ENCODE peak calls at places on chromosome 19, in four cellular contexts. One of them, this sample, is unnamed.
A peak's percentile ranks its signal among the peaks of the same experiment; 100 is the strongest.

GRCh38 chr19:5075603-5076002 is 106.7 kb downstream of the KDM4B start:
- DNase-seq in heart left ventricle: no peak
- DNase-seq in AG04450: no peak
- DNase-seq in epithelial cell of prostate: no peak
- DNase-seq in this sample: no peak

GRCh38 chr19:47446534-47447469 is 24.9 kb downstream of the SLC8A2 start:
- DNase-seq in heart left ventricle: no peak
- DNase-seq in AG04450: no peak
- DNase-seq in epithelial cell of prostate: no peak
- DNase-seq in this sample: peak; percentile 61

GRCh38 chr19:13163609-13164364 is 13.6 kb downstream of the IER2 start:
- DNase-seq in heart left ventricle: peak; percentile 75
- DNase-seq in AG04450: peak; percentile 67
- DNase-seq in epithelial cell of prostate: no peak
- DNase-seq in this sample: peak; percentile 54

GRCh38 chr19:55912916-55913315 is 19.2 kb downstream of the NLRP13 start:
- DNase-seq in heart left ventricle: no peak
- DNase-seq in AG04450: no peak
- DNase-seq in epithelial cell of prostate: no peak
- DNase-seq in this sample: no peak

GRCh38 chr19:28519950-28520861 is 692.7 kb downstream of the UQCRFS1 start:
- DNase-seq in heart left ventricle: no peak
- DNase-seq in AG04450: no peak
- DNase-seq in epithelial cell of prostate: no peak
- DNase-seq in this sample: no peak

GRCh38 chr19:31100945-31101344 is 248.3 kb downstream of the TSHZ3 start:
- DNase-seq in heart left ventricle: no peak
- DNase-seq in AG04450: no peak
- DNase-seq in epithelial cell of prostate: no peak
- DNase-seq in this sample: no peak

GRCh38 chr19:56958428-56958827 is 117.9 kb upstream of the PEG3 start:
- DNase-seq in heart left ventricle: no peak
- DNase-seq in AG04450: no peak
- DNase-seq in epithelial cell of prostate: no peak
- DNase-seq in this sample: no peak

GRCh38 chr19:18479964-18480723 is 41.7 kb downstream of the ELL start:
- DNase-seq in heart left ventricle: peak; percentile 76
- DNase-seq in AG04450: no peak
- DNase-seq in epithelial cell of prostate: no peak
- DNase-seq in this sample: no peak

GRCh38 chr19:13100031-13100588 is 2.5 kb downstream of the LYL1 start:
- DNase-seq in heart left ventricle: peak; percentile 28
- DNase-seq in AG04450: no peak
- DNase-seq in epithelial cell of prostate: no peak
- DNase-seq in this sample: no peak

GRCh38 chr19:16355293-16356043 is 30.8 kb downstream of the KLF2 start:
- DNase-seq in heart left ventricle: peak; percentile 66
- DNase-seq in AG04450: no peak
- DNase-seq in epithelial cell of prostate: no peak
- DNase-seq in this sample: no peak

GRCh38 chr19:47183579-47183978 is 47.4 kb downstream of the BBC3 start:
- DNase-seq in heart left ventricle: no peak
- DNase-seq in AG04450: no peak
- DNase-seq in epithelial cell of prostate: no peak
- DNase-seq in this sample: no peak

GRCh38 chr19:43820098-43820860 is 6.8 kb upstream of the ZNF283 start:
- DNase-seq in heart left ventricle: peak; percentile 72
- DNase-seq in AG04450: peak; percentile 7
- DNase-seq in epithelial cell of prostate: no peak
- DNase-seq in this sample: no peak

GRCh38 chr19:57167385-57167784 is at the start of gene DUXA:
- DNase-seq in heart left ventricle: no peak
- DNase-seq in AG04450: no peak
- DNase-seq in epithelial cell of prostate: no peak
- DNase-seq in this sample: no peak

GRCh38 chr19:7681336-7682174 is 922 bp downstream of the TRAPPC5 start:
- DNase-seq in heart left ventricle: peak; percentile 84
- DNase-seq in AG04450: peak; percentile 21
- DNase-seq in epithelial cell of prostate: peak; percentile 26
- DNase-seq in this sample: peak; percentile 75

GRCh38 chr19:6062961-6063575 is 47.2 kb downstream of the RFX2 start:
- DNase-seq in heart left ventricle: no peak
- DNase-seq in AG04450: no peak
- DNase-seq in epithelial cell of prostate: no peak
- DNase-seq in this sample: no peak

GRCh38 chr19:33301011-33301899 is 1.1 kb downstream of the CEBPA start:
- DNase-seq in heart left ventricle: no peak
- DNase-seq in AG04450: no peak
- DNase-seq in epithelial cell of prostate: no peak
- DNase-seq in this sample: peak; percentile 14

GRCh38 chr19:19944583-19944880 is 43.8 kb downstream of the ZNF93 start:
- DNase-seq in heart left ventricle: no peak
- DNase-seq in AG04450: no peak
- DNase-seq in epithelial cell of prostate: no peak
- DNase-seq in this sample: no peak

GRCh38 chr19:44640518-44640917 is 3.2 kb upstream of the PVR start:
- DNase-seq in heart left ventricle: peak; percentile 39
- DNase-seq in AG04450: no peak
- DNase-seq in epithelial cell of prostate: no peak
- DNase-seq in this sample: no peak

GRCh38 chr19:12723383-12723642 is 419 bp downstream of the TNPO2 start:
- DNase-seq in heart left ventricle: no peak
- DNase-seq in AG04450: no peak
- DNase-seq in epithelial cell of prostate: no peak
- DNase-seq in this sample: no peak

GRCh38 chr19:50551034-50551712 is 17.1 kb downstream of the LRRC4B start:
- DNase-seq in heart left ventricle: no peak
- DNase-seq in AG04450: no peak
- DNase-seq in epithelial cell of prostate: no peak
- DNase-seq in this sample: no peak

GRCh38 chr19:39746836-39747529 is 9.2 kb upstream of the CLC start:
- DNase-seq in heart left ventricle: no peak
- DNase-seq in AG04450: no peak
- DNase-seq in epithelial cell of prostate: no peak
- DNase-seq in this sample: no peak

GRCh38 chr19:6047256-6047655 is 63.0 kb downstream of the RFX2 start:
- DNase-seq in heart left ventricle: no peak
- DNase-seq in AG04450: no peak
- DNase-seq in epithelial cell of prostate: no peak
- DNase-seq in this sample: no peak

GRCh38 chr19:56253737-56254136 is 18.8 kb upstream of the EDDM13 start:
- DNase-seq in heart left ventricle: no peak
- DNase-seq in AG04450: peak; percentile 20
- DNase-seq in epithelial cell of prostate: no peak
- DNase-seq in this sample: peak; percentile 26

GRCh38 chr19:12365094-12365371 is 450 bp downstream of the ZNF442 start:
- DNase-seq in heart left ventricle: peak; percentile 39
- DNase-seq in AG04450: no peak
- DNase-seq in epithelial cell of prostate: no peak
- DNase-seq in this sample: peak; percentile 41

GRCh38 chr19:52961981-52962380 is 700 bp downstream of the ZNF816 start:
- DNase-seq in heart left ventricle: no peak
- DNase-seq in AG04450: no peak
- DNase-seq in epithelial cell of prostate: no peak
- DNase-seq in this sample: no peak

GRCh38 chr19:42267644-42268141 is 1.4 kb upstream of the CIC start:
- DNase-seq in heart left ventricle: peak; percentile 35
- DNase-seq in AG04450: no peak
- DNase-seq in epithelial cell of prostate: no peak
- DNase-seq in this sample: no peak

GRCh38 chr19:18514800-18515682 is 6.8 kb downstream of the ELL start:
- DNase-seq in heart left ventricle: peak; percentile 70
- DNase-seq in AG04450: no peak
- DNase-seq in epithelial cell of prostate: no peak
- DNase-seq in this sample: peak; percentile 32

GRCh38 chr19:5048091-5048726 is 79.3 kb downstream of the KDM4B start:
- DNase-seq in heart left ventricle: peak; percentile 77
- DNase-seq in AG04450: peak; percentile 39
- DNase-seq in epithelial cell of prostate: no peak
- DNase-seq in this sample: peak; percentile 87

GRCh38 chr19:17246681-17247425 is 1.1 kb upstream of the NR2F6 start:
- DNase-seq in heart left ventricle: peak; percentile 64
- DNase-seq in AG04450: no peak
- DNase-seq in epithelial cell of prostate: no peak
- DNase-seq in this sample: peak; percentile 29

GRCh38 chr19:7866399-7867091 is 7.6 kb downstream of the PRR36 start:
- DNase-seq in heart left ventricle: no peak
- DNase-seq in AG04450: no peak
- DNase-seq in epithelial cell of prostate: no peak
- DNase-seq in this sample: no peak

GRCh38 chr19:34217952-34218817 is 36.2 kb upstream of the GARRE1 start:
- DNase-seq in heart left ventricle: no peak
- DNase-seq in AG04450: peak; percentile 93
- DNase-seq in epithelial cell of prostate: peak; percentile 83
- DNase-seq in this sample: no peak

GRCh38 chr19:11479470-11480080 is 1.3 kb downstream of the ELAVL3 start:
- DNase-seq in heart left ventricle: no peak
- DNase-seq in AG04450: no peak
- DNase-seq in epithelial cell of prostate: no peak
- DNase-seq in this sample: peak; percentile 70

DNA sequence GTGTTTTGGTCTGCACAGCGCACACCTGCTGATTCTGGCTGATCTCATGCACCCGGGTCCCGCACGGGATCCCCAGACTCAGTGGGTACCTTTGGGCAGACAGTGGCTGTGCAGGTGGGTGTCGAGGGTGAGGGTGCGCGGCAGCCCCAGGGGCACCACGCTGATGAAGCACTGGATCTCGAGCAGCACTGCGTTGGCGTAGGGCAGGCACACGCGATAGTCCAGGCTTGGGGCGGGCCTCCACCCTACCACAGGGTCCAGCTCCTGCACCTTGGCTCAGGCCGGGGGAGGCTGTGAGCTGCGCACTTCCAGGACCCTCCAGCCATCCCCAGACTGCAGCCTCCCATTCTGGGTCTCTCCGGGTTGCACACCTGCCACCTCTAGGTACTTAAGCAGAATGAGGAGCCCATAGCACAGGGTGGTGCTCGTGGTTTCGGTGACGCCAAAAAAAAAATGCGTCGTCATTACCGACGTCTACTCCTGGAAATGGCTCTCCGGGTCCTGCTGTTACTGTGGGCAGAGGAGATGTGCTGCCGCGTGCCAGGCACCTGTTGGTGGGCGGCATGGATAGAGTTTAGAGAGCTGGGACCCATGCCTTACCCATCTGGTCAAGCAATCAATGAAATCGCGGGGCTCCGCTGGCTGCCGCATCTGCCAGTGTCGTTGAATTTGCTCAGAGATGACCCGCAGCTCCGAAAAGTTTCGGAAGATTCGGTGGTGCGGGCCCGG is 10.5 kb downstream of the EGLN2 start:
- DNase-seq in heart left ventricle: no peak
- DNase-seq in AG04450: no peak
- DNase-seq in epithelial cell of prostate: no peak
- DNase-seq in this sample: no peak
- H3K27ac ChIP-seq in heart left ventricle: peak overlapping the region; percentile 73
- H3K27ac ChIP-seq in AG04450: no peak overlapping the region
- H3K27ac ChIP-seq in epithelial cell of prostate: no peak overlapping the region
- H3K27ac ChIP-seq in this sample: no peak overlapping the region

GRCh38 chr19:45994989-45995714 is at the start of gene CCDC61:
- DNase-seq in heart left ventricle: peak; percentile 95
- DNase-seq in AG04450: peak; percentile 99
- DNase-seq in epithelial cell of prostate: peak; percentile 96
- DNase-seq in this sample: peak; percentile 100
- H3K27ac ChIP-seq in heart left ventricle: peak within 1 kb of the TSS; percentile 81
- H3K27ac ChIP-seq in AG04450: no peak within 1 kb of the TSS
- H3K27ac ChIP-seq in epithelial cell of prostate: peak within 1 kb of the TSS; percentile 38
- H3K27ac ChIP-seq in this sample: no peak within 1 kb of the TSS

GRCh38 chr19:49064768-49065611 is at the start of gene NTF4:
- DNase-seq in heart left ventricle: no peak
- DNase-seq in AG04450: no peak
- DNase-seq in epithelial cell of prostate: no peak
- DNase-seq in this sample: peak; percentile 88
- H3K27ac ChIP-seq in heart left ventricle: no peak within 1 kb of the TSS
- H3K27ac ChIP-seq in AG04450: no peak within 1 kb of the TSS
- H3K27ac ChIP-seq in epithelial cell of prostate: peak within 1 kb of the TSS; percentile 92
- H3K27ac ChIP-seq in this sample: peak within 1 kb of the TSS; percentile 93

GRCh38 chr19:38251564-38252051 is 4.6 kb downstream of the PPP1R14A start:
- DNase-seq in heart left ventricle: peak; percentile 79
- DNase-seq in AG04450: no peak
- DNase-seq in epithelial cell of prostate: no peak
- DNase-seq in this sample: no peak

GRCh38 chr19:38252385-38252784 is 3.8 kb downstream of the PPP1R14A start:
- DNase-seq in heart left ventricle: no peak
- DNase-seq in AG04450: no peak
- DNase-seq in epithelial cell of prostate: no peak
- DNase-seq in this sample: no peak

GRCh38 chr19:38253788-38254187 is 2.4 kb downstream of the PPP1R14A start:
- DNase-seq in heart left ventricle: no peak
- DNase-seq in AG04450: no peak
- DNase-seq in epithelial cell of prostate: no peak
- DNase-seq in this sample: no peak

GRCh38 chr19:38250821-38251563 is 5.2 kb downstream of the PPP1R14A start:
- DNase-seq in heart left ventricle: peak; percentile 92
- DNase-seq in AG04450: no peak
- DNase-seq in epithelial cell of prostate: no peak
- DNase-seq in this sample: peak; percentile 13

DNA sequence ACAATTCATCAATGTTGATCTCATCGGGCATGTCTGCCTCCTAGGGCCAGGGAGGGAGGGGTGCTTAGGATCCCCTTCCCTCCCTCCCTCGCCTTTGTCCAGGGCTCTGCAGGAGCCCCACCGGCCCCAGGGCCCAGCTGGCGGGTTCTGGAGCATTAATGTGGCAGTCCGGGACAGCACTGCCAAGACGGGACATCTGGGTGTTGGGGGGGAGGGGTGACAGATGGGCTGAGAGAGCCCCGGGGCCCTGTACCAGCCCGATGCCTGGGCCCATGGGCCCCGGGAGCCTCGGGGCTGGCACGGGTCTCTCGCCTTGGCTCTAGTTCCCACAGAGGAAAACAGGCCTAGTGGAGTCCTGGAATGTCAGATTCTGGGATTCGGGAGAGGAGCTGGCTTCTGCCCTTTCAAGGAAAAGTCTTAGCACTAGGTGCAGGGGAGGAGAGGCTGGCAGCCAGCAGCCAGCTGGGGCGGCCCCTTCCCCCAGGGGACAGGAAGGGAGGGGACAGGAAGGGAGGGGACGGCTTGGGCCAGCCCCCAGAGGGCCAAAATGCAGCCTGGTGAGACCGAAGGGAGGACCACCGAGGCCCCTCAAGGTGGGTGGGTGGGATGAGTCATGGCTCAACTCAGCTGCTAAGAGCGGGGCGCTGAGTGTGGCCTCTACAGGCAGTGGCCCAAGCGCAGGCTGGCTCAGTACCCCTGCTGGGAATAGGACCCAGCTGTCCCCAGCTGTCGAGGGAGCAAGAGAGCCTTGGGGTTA is 3.1 kb downstream of the PPP1R14A start:
- DNase-seq in heart left ventricle: peak; percentile 67
- DNase-seq in AG04450: no peak
- DNase-seq in epithelial cell of prostate: no peak
- DNase-seq in this sample: peak; percentile 10
- H3K27ac ChIP-seq in heart left ventricle: peak overlapping the region; percentile 74
- H3K27ac ChIP-seq in AG04450: peak overlapping the region; percentile 39
- H3K27ac ChIP-seq in epithelial cell of prostate: no peak overlapping the region
- H3K27ac ChIP-seq in this sample: peak overlapping the region; percentile 47

This sample was measured in cardiac muscle cell.